ENCODE peak calls at places on chromosome 10, in seven cellular contexts. F, K, I, S, V, H and U are unnamed samples.

GRCh38 chr10:4473977-4474376 is 352.0 kb upstream of the AKR1E2 start:
- DNase-seq in F (no peak), K (no peak), I (no peak), S (no peak), V (no peak), H (no peak), U (no peak)

GRCh38 chr10:48924988-48925387 is 14.7 kb downstream of the LRRC18 start:
- DNase-seq in F (no peak), K (no peak), I (no peak), S (no peak), V (no peak), H (no peak), U (no peak)

GRCh38 chr10:121573541-121573941 is 24.7 kb downstream of the FGFR2 start:
- DNase-seq in F (no peak), K (no peak), I (no peak), S (no peak), V (no peak), H (no peak), U (no peak)

GRCh38 chr10:79314761-79315601 is 32.3 kb upstream of the PPIF start:
- DNase-seq in F (no peak), K (no peak), I (no peak), S (no peak), V (no peak), H (no peak), U (no peak)

GRCh38 chr10:81018898-81019890 is 481.5 kb downstream of the SH2D4B start:
- DNase-seq in F (no peak), K (peak), I (no peak), S (peak), V (no peak), H (no peak), U (no peak)

GRCh38 chr10:128095023-128095752 is 31.0 kb downstream of the MKI67 start:
- DNase-seq in F (peak), K (no peak), I (no peak), S (no peak), V (no peak), H (no peak), U (no peak)

GRCh38 chr10:66934711-66935110 is 8.9 kb downstream of the LRRTM3 start:
- DNase-seq in F (no peak), K (no peak), I (no peak), S (no peak), V (no peak), H (no peak), U (no peak)

GRCh38 chr10:77332256-77332655 is 305.4 kb downstream of the KCNMA1 start:
- DNase-seq in F (no peak), K (no peak), I (no peak), S (no peak), V (no peak), H (no peak), U (no peak)

GRCh38 chr10:809671-810350 is 120.3 kb upstream of the DIP2C start:
- DNase-seq in F (no peak), K (no peak), I (no peak), S (no peak), V (no peak), H (peak), U (no peak)

GRCh38 chr10:27911645-27912044 is 87.2 kb downstream of the ODAD2 start:
- DNase-seq in F (no peak), K (no peak), I (no peak), S (no peak), V (no peak), H (no peak), U (no peak)

GRCh38 chr10:67140641-67141040 is 214.8 kb downstream of the LRRTM3 start:
- DNase-seq in F (no peak), K (no peak), I (no peak), S (no peak), V (no peak), H (no peak), U (no peak)

DNA sequence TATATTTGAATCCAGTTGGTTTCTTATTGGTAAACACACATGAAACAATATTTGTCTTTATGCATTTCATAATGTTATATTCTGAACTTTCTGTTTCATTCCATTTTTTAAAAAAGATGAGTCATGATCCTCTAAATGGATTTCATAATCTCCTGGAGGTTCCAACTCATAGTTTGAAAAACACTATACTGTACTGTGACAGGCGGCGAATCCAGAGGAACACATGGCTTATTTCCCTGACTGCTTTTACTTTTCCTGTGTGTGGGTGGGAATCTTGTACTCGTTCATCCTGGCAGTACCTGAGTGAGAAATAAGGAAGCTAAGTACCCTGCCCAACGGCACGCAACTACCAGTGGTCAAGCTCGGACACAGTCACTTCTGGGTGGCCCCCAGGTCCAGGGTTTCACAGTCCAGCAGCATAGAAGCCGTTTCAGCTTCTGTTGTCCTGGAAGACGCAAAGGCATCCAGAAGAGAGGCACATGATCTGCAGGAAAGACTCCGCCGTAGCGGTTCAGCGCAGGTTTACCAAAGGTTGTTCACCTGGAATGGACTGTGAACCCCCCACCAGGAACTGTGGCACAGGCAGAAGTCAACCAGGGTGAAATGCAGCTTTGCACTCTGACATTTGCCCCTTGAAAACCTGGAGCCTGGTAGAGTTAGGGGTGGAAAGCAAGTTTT is 117.7 kb downstream of the CCNY start:
- DNase-seq in F (no peak), K (peak), I (no peak), S (peak), V (no peak), H (no peak), U (no peak)
- H3K4me3 ChIP-seq in F (no peak), K (peak), I (no peak), S (peak), V (no peak), H (no peak), U (no peak)

DNA sequence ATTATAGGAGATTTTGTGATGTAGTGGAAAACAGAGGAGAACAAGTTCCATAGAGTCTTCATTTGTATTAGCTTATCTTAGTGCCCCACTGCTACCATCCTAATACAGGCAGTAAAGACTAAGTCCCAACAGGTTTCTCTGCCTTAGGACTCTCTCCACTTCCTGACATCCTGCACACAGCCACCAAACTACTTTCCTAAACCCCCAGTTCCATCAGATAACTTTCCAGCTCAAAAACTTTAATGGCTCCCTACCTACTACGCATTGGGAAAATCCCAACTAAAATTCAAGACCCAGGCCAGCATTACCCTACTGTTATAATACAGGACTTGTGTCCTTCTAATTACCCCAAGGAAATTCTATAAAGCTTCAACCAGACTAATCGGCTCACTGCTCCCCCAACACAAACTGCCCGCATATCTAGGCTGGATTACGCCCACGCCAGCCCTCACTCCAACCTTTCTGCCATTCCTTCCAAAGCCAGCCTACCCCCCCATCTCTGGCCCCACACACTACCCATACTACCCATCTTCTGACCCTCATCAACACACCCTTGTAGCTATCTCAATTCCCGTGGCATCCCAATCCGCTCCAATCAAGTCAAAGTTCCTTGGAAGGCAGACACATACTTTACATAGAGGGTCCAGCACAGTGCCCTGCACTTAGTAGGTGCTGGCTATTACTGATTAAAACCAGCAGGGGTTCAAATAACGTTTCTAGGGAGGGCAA is 1.4 kb downstream of the IDE start:
- DNase-seq in F (no peak), K (no peak), I (no peak), S (no peak), V (no peak), H (no peak), U (no peak)
- TF ChIP-seq CTCF in F (no peak), K (no peak), I (no peak), S (no peak), V (no peak), H (no peak), U (no peak)

DNA sequence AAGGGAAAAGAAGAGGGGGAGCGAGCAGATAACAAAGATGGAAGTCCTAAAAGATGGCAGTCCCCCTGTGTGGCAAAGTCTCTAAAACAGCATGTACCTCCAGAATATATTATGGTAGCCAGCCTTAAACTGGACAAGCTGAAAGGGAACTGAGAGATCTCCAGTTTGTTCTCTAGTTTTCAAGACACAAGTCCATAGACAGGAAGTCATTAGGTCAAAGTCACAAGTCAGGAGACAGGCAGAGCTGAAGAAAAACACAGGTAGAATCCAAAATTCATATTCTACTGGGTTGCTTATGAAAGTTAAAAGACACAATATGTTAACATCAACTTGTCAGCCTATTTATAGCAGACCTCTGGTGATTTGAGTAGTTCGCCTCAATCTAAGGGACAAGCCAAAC is 38.7 kb downstream of the FAM107B start:
- DNase-seq in F (no peak), K (no peak), I (no peak), S (no peak), V (no peak), H (no peak), U (no peak)
- H3K4me3 ChIP-seq in F (no peak), K (no peak), I (no peak), S (no peak), V (no peak), H (no peak), U (no peak)

GRCh38 chr10:22415072-22415471 is 69.8 kb downstream of the SPAG6 start:
- DNase-seq in F (no peak), K (no peak), I (no peak), S (no peak), V (no peak), H (no peak), U (no peak)

GRCh38 chr10:22417736-22418268 is 72.5 kb downstream of the SPAG6 start:
- DNase-seq in F (no peak), K (no peak), I (no peak), S (no peak), V (no peak), H (no peak), U (no peak)

GRCh38 chr10:22426653-22427052 is 81.4 kb downstream of the SPAG6 start:
- DNase-seq in F (no peak), K (no peak), I (no peak), S (no peak), V (no peak), H (no peak), U (no peak)

DNA sequence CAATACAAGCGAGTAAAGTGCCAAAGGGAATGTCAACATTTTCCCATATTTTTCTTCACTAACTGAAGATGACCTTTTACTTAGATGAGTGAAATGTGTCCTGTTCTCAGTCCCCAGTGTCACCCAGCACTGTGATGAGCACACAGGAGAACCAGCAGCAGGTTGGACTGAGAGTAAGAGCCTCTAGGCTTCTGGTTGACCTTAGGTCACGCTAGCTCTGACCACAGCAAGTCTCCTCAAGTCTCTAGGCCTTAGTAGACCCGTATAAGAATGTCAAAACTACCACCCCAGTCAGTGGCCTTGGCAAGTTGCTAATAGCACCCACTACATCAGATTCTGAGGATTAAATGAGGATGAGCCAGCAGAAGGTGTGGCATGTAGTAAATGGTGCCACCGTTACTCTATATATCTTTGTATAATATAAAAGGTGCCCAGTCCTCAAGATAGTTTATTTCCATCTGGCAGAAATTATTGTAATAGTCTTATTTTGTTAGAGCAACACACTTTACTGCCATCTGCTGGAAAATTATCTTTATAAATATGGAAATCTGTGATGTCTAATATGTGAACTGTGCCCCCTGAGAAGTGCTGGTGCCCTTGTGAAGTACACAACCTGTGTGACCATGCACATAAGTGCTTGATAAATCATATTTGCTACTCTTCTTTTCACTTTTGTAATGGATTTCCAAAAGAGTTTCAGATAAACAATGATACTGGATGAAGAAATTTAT is 75.7 kb downstream of the SPAG6 start:
- DNase-seq in F (no peak), K (peak), I (no peak), S (no peak), V (no peak), H (no peak), U (no peak)
- TF ChIP-seq CTCF in F (peak), K (peak), I (peak), S (peak), V (peak), H (peak), U (no peak)

DNA sequence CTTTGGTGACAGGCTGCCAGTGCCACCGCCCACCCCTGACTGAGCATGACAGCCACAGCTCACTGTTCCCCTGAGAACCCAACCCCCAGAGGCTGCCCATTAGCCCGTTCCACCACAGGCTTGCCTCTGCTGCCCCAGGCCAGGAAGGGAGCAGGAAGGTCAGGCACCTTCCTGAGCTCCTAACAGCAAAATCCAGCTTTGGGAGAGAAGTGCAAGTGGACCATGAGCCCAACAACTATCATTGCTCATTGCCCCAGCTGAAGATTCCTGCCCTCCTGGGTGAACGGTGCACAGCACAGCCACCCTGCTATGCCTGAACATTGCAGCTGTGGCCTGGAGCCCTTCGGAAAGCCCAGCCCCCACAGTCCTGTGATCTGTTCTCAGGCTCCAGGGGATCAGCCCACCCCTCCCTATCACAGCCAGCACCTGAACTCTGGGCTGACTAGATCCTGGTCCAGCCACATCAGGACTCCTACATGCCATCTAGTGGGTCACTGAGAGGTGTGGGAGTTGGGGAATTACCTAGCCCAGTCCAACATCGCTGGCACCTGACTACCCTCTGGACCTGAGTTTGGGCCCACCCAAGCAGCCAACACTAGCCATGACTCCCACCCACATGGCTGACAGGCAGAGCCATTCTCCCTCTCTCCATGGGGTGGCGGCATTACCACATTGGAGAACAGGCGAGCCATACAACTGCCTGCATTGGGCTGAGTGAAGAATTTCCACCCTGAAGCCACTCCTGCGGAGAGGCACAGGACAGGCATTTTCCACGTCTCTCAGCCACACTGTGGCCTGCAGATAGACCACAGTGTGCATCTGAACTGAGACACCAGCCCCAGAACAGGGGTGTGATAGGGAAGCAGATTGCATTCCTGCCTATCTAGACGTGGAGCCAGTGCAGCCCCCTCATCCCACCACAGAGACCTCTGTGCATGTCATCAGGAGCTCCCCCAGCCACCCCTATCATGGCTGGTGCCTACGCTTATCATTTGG is 58.4 kb upstream of the ANTXRL start:
- DNase-seq in F (no peak), K (peak), I (peak), S (peak), V (peak), H (peak), U (peak)
- H3K4me3 ChIP-seq in F (no peak), K (no peak), I (no peak), S (no peak), V (no peak), H (no peak), U (no peak)

GRCh38 chr10:35542303-35542702 is 62.8 kb upstream of the GJD4 start:
- DNase-seq in F (no peak), K (no peak), I (no peak), S (no peak), V (no peak), H (no peak), U (no peak)
- TF ChIP-seq CTCF in F (no peak), K (no peak), I (no peak), S (no peak), V (no peak), H (no peak), U (no peak)

GRCh38 chr10:32958992-32959703 is 1.1 kb upstream of the ITGB1 start:
- DNase-seq in F (peak), K (no peak), I (no peak), S (no peak), V (no peak), H (no peak), U (no peak)
- H3K4me3 ChIP-seq in F (peak), K (peak), I (peak), S (peak), V (peak), H (peak), U (peak)